ENCODE peak calls at places on chromosomes 5 and 9, in nine cellular contexts. H is spleen, V is breast epithelium, D is tibial nerve, M is heart left ventricle, W is IMR-90, P is right lobe of liver, K is GM12891, L is erythroblast. S is an unnamed sample.

GRCh38 chr5:159240301-159240870 is 22.7 kb upstream of the UBLCP1 start:
- DNase-seq in H (no peak), V (no peak), D (no peak), M (no peak), W (peak; percentile 42), P (no peak), K (no peak), L (no peak), S (peak; percentile 38)

GRCh38 chr9:5630038-5630507 is 1.2 kb downstream of the RIC1 start:
- DNase-seq in H (no peak), V (no peak), D (no peak), M (no peak), W (no peak), P (no peak), K (no peak), L (peak; percentile 61), S (no peak)

GRCh38 chr5:176400382-176401156 is 12.0 kb downstream of the HIGD2A start:
- DNase-seq in H (peak; percentile 55), V (no peak), D (no peak), M (no peak), W (no peak), P (no peak), K (no peak), L (no peak), S (no peak)

GRCh38 chr9:136081113-136081825 is 13.8 kb downstream of the NACC2 start:
- DNase-seq in H (peak; percentile 73), V (no peak), D (no peak), M (no peak), W (peak; percentile 36), P (peak; percentile 47), K (no peak), L (no peak), S (no peak)

GRCh38 chr5:1331861-1332405 is 13.0 kb downstream of the CLPTM1L start:
- DNase-seq in H (peak; percentile 47), V (no peak), D (no peak), M (no peak), W (no peak), P (no peak), K (no peak), L (no peak), S (no peak)

GRCh38 chr9:81289622-81290021 is 399.7 kb downstream of the TLE1 start:
- DNase-seq in H (no peak), V (no peak), D (no peak), M (no peak), W (no peak), P (no peak), K (no peak), L (no peak), S (no peak)

GRCh38 chr9:7297521-7297920 is 502.1 kb downstream of the DMAC1 start:
- DNase-seq in H (no peak), V (no peak), D (no peak), M (no peak), W (no peak), P (no peak), K (no peak), L (no peak), S (no peak)

GRCh38 chr9:113349434-113350337 is at the start of gene BSPRY:
- DNase-seq in H (peak; percentile 85), V (no peak), D (no peak), M (no peak), W (no peak), P (no peak), K (peak; percentile 50), L (peak; percentile 75), S (no peak)

GRCh38 chr5:52684056-52684455 is 103.7 kb upstream of the ITGA1 start:
- DNase-seq in H (no peak), V (no peak), D (no peak), M (no peak), W (peak; percentile 39), P (no peak), K (no peak), L (no peak), S (no peak)

GRCh38 chr9:133242241-133242640 is 32.8 kb downstream of the ABO start:
- DNase-seq in H (no peak), V (no peak), D (no peak), M (no peak), W (no peak), P (no peak), K (no peak), L (no peak), S (no peak)

GRCh38 chr5:159874308-159874707 is 42.0 kb upstream of the ADRA1B start:
- DNase-seq in H (no peak), V (no peak), D (no peak), M (no peak), W (peak; percentile 43), P (no peak), K (no peak), L (no peak), S (no peak)

GRCh38 chr5:56286015-56286992 is 53.2 kb upstream of the ANKRD55 start:
- DNase-seq in H (no peak), V (no peak), D (no peak), M (no peak), W (peak; percentile 72), P (no peak), K (no peak), L (no peak), S (no peak)

GRCh38 chr5:167012281-167013034 is 1279.0 kb upstream of the WWC1 start:
- DNase-seq in H (no peak), V (no peak), D (no peak), M (no peak), W (no peak), P (no peak), K (no peak), L (no peak), S (no peak)

GRCh38 chr9:100637787-100638186 is 59.9 kb downstream of the CAVIN4 start:
- DNase-seq in H (no peak), V (no peak), D (no peak), M (no peak), W (no peak), P (no peak), K (no peak), L (no peak), S (no peak)

GRCh38 chr9:3858961-3859360 is 333.2 kb upstream of the RFX3 start:
- DNase-seq in H (no peak), V (no peak), D (no peak), M (no peak), W (peak; percentile 41), P (no peak), K (no peak), L (no peak), S (no peak)

GRCh38 chr9:19788614-19789271 is at the start of gene SLC24A2:
- DNase-seq in H (no peak), V (no peak), D (no peak), M (no peak), W (no peak), P (no peak), K (no peak), L (no peak), S (no peak)

GRCh38 chr5:141968914-141969608 is at the start of gene RNF14:
- DNase-seq in H (peak; percentile 100), V (peak; percentile 91), D (peak; percentile 81), M (peak; percentile 94), W (peak; percentile 91), P (peak; percentile 97), K (peak; percentile 89), L (peak; percentile 96), S (peak; percentile 97)

GRCh38 chr5:10875201-10875768 is 114.3 kb upstream of the DAP start:
- DNase-seq in H (no peak), V (no peak), D (no peak), M (no peak), W (peak; percentile 13), P (no peak), K (no peak), L (no peak), S (peak; percentile 52)

GRCh38 chr5:39100851-39101396 is 26.7 kb upstream of the RICTOR start:
- DNase-seq in H (no peak), V (peak; percentile 51), D (no peak), M (no peak), W (peak; percentile 99), P (no peak), K (no peak), L (no peak), S (peak; percentile 47)

GRCh38 chr5:109533847-109534272 is 124.1 kb upstream of the PJA2 start:
- DNase-seq in H (no peak), V (no peak), D (no peak), M (no peak), W (no peak), P (no peak), K (no peak), L (no peak), S (no peak)

DNA sequence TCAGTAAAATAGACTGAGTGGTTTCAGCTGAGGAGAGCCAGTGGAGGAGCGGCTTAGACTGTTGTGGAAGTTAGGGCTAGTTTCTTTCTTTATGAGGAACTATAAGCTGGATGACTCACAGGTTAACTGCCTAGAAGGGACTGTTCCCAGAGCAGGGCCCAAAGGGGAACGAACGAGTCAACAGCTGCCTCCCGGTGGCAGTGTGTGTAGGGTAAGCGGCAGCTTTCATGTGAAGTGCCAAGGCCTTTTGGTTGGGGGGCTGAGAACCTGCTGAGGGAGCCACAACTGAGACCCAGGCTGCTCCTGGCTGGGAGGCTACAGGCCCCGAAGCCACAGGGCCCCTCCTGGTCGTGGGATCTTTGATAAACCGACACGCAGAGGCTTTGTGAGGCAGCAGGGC is 7.0 kb downstream of the SQSTM1 start:
- DNase-seq in H (peak; percentile 84), V (no peak), D (no peak), M (no peak), W (peak; percentile 73), P (no peak), K (no peak), L (no peak), S (peak; percentile 87)
- TF ChIP-seq POLR2A in H (no peak), V (no peak), D (no peak), M (no peak), W (no peak), P (no peak), K (no peak), L (peak; percentile 0), S (no peak)

DNA sequence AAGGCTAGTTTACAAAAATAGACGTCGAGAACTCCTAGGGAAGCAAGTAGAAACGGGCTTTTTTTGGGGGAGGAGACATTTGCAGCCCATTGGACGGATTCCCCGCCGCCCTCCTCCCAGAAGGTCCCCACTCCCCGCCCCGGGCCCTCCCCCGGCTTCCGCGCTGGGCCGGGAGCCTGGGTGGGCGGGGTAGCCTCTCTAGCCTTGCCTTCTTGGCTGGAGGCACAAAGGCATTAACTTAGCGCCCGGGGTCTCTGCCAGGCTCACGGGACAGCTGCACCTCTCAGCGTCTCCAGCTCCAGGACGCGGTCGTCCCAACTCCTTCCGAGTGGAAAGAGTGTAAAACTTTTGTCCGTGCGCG is at the start of gene DMRTA1:
- DNase-seq in H (peak; percentile 83), V (peak; percentile 59), D (peak; percentile 59), M (peak; percentile 82), W (peak; percentile 25), P (peak; percentile 96), K (no peak), L (peak; percentile 4), S (peak; percentile 61)
- TF ChIP-seq POLR2A in H (no peak), V (no peak), D (peak; percentile 40), M (peak; percentile 12), W (no peak), P (peak; percentile 58), K (no peak), L (no peak), S (no peak)

GRCh38 chr5:50606179-50606578 is 60.3 kb upstream of the PARP8 start:
- DNase-seq in H (no peak), V (no peak), D (no peak), M (no peak), W (no peak), P (no peak), K (no peak), L (no peak), S (no peak)
- TF ChIP-seq POLR2A in H (no peak), V (no peak), D (no peak), M (no peak), W (no peak), P (no peak), K (no peak), L (no peak), S (no peak)

GRCh38 chr5:149860801-149861322 is 83.7 kb downstream of the PDE6A start:
- DNase-seq in H (peak; percentile 55), V (no peak), D (no peak), M (no peak), W (no peak), P (no peak), K (peak; percentile 19), L (no peak), S (peak; percentile 65)
- TF ChIP-seq POLR2A in H (no peak), V (no peak), D (no peak), M (no peak), W (no peak), P (no peak), K (no peak), L (no peak), S (no peak)

S was measured in H54.